ENCODE peak calls at places on chromosome 13, in eight cellular contexts. One of them, this sample, is unnamed.

GRCh38 chr13:98856983-98857382 is 104.5 kb upstream of the SLC15A1 start:
- DNase-seq in caudate nucleus: peak; percentile 16
- DNase-seq in AG04449: no peak
- DNase-seq in activated T-cell treated with anti-CD3 and anti-CD28 coated beads, Interleukin-2, amount 50 U/mL, for 48 hours: no peak
- DNase-seq in SK-N-DZ: no peak
- DNase-seq in mucosa of descending colon: peak; percentile 60
- DNase-seq in iPS DF 6.9: no peak
- DNase-seq in fibroblast of lung: no peak
- DNase-seq in this sample: no peak

GRCh38 chr13:27792393-27793218 is at the start of gene GSX1:
- DNase-seq in caudate nucleus: peak; percentile 5
- DNase-seq in AG04449: no peak
- DNase-seq in activated T-cell treated with anti-CD3 and anti-CD28 coated beads, Interleukin-2, amount 50 U/mL, for 48 hours: peak; percentile 62
- DNase-seq in SK-N-DZ: no peak
- DNase-seq in mucosa of descending colon: no peak
- DNase-seq in iPS DF 6.9: no peak
- DNase-seq in fibroblast of lung: peak; percentile 74
- DNase-seq in this sample: peak; percentile 53

GRCh38 chr13:109779074-109779473 is 7.3 kb downstream of the IRS2 start:
- DNase-seq in caudate nucleus: no peak
- DNase-seq in AG04449: no peak
- DNase-seq in activated T-cell treated with anti-CD3 and anti-CD28 coated beads, Interleukin-2, amount 50 U/mL, for 48 hours: no peak
- DNase-seq in SK-N-DZ: no peak
- DNase-seq in mucosa of descending colon: no peak
- DNase-seq in iPS DF 6.9: no peak
- DNase-seq in fibroblast of lung: no peak
- DNase-seq in this sample: no peak

GRCh38 chr13:62643007-62643483 is 1227.4 kb upstream of the PCDH20 start:
- DNase-seq in caudate nucleus: peak; percentile 65
- DNase-seq in AG04449: no peak
- DNase-seq in activated T-cell treated with anti-CD3 and anti-CD28 coated beads, Interleukin-2, amount 50 U/mL, for 48 hours: peak; percentile 14
- DNase-seq in SK-N-DZ: no peak
- DNase-seq in mucosa of descending colon: no peak
- DNase-seq in iPS DF 6.9: no peak
- DNase-seq in fibroblast of lung: peak; percentile 15
- DNase-seq in this sample: no peak

GRCh38 chr13:30884543-30884942 is 21.5 kb upstream of the MEDAG start:
- DNase-seq in caudate nucleus: no peak
- DNase-seq in AG04449: no peak
- DNase-seq in activated T-cell treated with anti-CD3 and anti-CD28 coated beads, Interleukin-2, amount 50 U/mL, for 48 hours: no peak
- DNase-seq in SK-N-DZ: no peak
- DNase-seq in mucosa of descending colon: no peak
- DNase-seq in iPS DF 6.9: no peak
- DNase-seq in fibroblast of lung: no peak
- DNase-seq in this sample: no peak

GRCh38 chr13:44735806-44736205 is 159.7 kb upstream of the TSC22D1 start:
- DNase-seq in caudate nucleus: no peak
- DNase-seq in AG04449: no peak
- DNase-seq in activated T-cell treated with anti-CD3 and anti-CD28 coated beads, Interleukin-2, amount 50 U/mL, for 48 hours: no peak
- DNase-seq in SK-N-DZ: no peak
- DNase-seq in mucosa of descending colon: no peak
- DNase-seq in iPS DF 6.9: no peak
- DNase-seq in fibroblast of lung: no peak
- DNase-seq in this sample: no peak

GRCh38 chr13:105940882-105941281 is 594.6 kb downstream of the EFNB2 start:
- DNase-seq in caudate nucleus: no peak
- DNase-seq in AG04449: no peak
- DNase-seq in activated T-cell treated with anti-CD3 and anti-CD28 coated beads, Interleukin-2, amount 50 U/mL, for 48 hours: no peak
- DNase-seq in SK-N-DZ: no peak
- DNase-seq in mucosa of descending colon: no peak
- DNase-seq in iPS DF 6.9: no peak
- DNase-seq in fibroblast of lung: no peak
- DNase-seq in this sample: no peak

GRCh38 chr13:51995677-51996551 is 15.3 kb downstream of the ATP7B start:
- DNase-seq in caudate nucleus: no peak
- DNase-seq in AG04449: no peak
- DNase-seq in activated T-cell treated with anti-CD3 and anti-CD28 coated beads, Interleukin-2, amount 50 U/mL, for 48 hours: no peak
- DNase-seq in SK-N-DZ: no peak
- DNase-seq in mucosa of descending colon: peak; percentile 63
- DNase-seq in iPS DF 6.9: no peak
- DNase-seq in fibroblast of lung: peak; percentile 19
- DNase-seq in this sample: peak; percentile 61

GRCh38 chr13:26810095-26810494 is 49.5 kb upstream of the GPR12 start:
- DNase-seq in caudate nucleus: no peak
- DNase-seq in AG04449: no peak
- DNase-seq in activated T-cell treated with anti-CD3 and anti-CD28 coated beads, Interleukin-2, amount 50 U/mL, for 48 hours: no peak
- DNase-seq in SK-N-DZ: no peak
- DNase-seq in mucosa of descending colon: no peak
- DNase-seq in iPS DF 6.9: no peak
- DNase-seq in fibroblast of lung: no peak
- DNase-seq in this sample: no peak

GRCh38 chr13:32409561-32410440 is 18.1 kb downstream of the N4BP2L1 start:
- DNase-seq in caudate nucleus: no peak
- DNase-seq in AG04449: no peak
- DNase-seq in activated T-cell treated with anti-CD3 and anti-CD28 coated beads, Interleukin-2, amount 50 U/mL, for 48 hours: no peak
- DNase-seq in SK-N-DZ: peak; percentile 12
- DNase-seq in mucosa of descending colon: no peak
- DNase-seq in iPS DF 6.9: no peak
- DNase-seq in fibroblast of lung: peak; percentile 85
- DNase-seq in this sample: peak; percentile 56

GRCh38 chr13:74070065-74070464 is 64.1 kb downstream of the KLF12 start:
- DNase-seq in caudate nucleus: no peak
- DNase-seq in AG04449: no peak
- DNase-seq in activated T-cell treated with anti-CD3 and anti-CD28 coated beads, Interleukin-2, amount 50 U/mL, for 48 hours: no peak
- DNase-seq in SK-N-DZ: no peak
- DNase-seq in mucosa of descending colon: no peak
- DNase-seq in iPS DF 6.9: no peak
- DNase-seq in fibroblast of lung: no peak
- DNase-seq in this sample: no peak